ENCODE peak calls at places on chromosomes 11 and 22, in five cellular contexts. T is pons; Z is NAMALWA; D is stomach; K is effector memory CD8-positive, alpha-beta T cell. O is an unnamed sample.

GRCh38 chr11:78690588-78690987 is 115.9 kb upstream of the NARS2 start:
- DNase-seq in T (no peak), Z (no peak), D (no peak), K (no peak), O (peak)

GRCh38 chr11:26227311-26227710 is 104.6 kb upstream of the ANO3 start:
- DNase-seq in Z (peak), K (no peak), T (peak), D (no peak), O (peak)

GRCh38 chr11:832529-833113 is at the start of gene CD151:
- DNase-seq in T (no peak), K (no peak), D (peak), Z (peak), O (peak)

GRCh38 chr22:27993201-27993635 is 74.2 kb upstream of the PITPNB start:
- DNase-seq in T (no peak), K (no peak), Z (no peak), D (peak), O (no peak)

GRCh38 chr11:15370774-15371173 is 256.1 kb downstream of the INSC start:
- DNase-seq in T (no peak), Z (no peak), D (no peak), K (no peak), O (no peak)

GRCh38 chr11:17722000-17722643 is 2.8 kb downstream of the MYOD1 start:
- DNase-seq in Z (no peak), D (no peak), T (no peak), K (no peak), O (peak)

GRCh38 chr22:38941488-38941987 is 15.9 kb upstream of the APOBEC3A start:
- DNase-seq in D (peak), T (peak), K (no peak), Z (no peak), O (no peak)

GRCh38 chr11:79400717-79401330 is 40.0 kb downstream of the TENM4 start:
- DNase-seq in K (no peak), Z (peak), T (peak), D (peak), O (peak)

GRCh38 chr11:112588252-112588668 is 327.6 kb upstream of the PLET1 start:
- DNase-seq in T (peak), D (peak), Z (peak), K (peak), O (peak)

O was measured in EH.